ENCODE peak calls at places on chromosomes 11 and 22, in eight cellular contexts. Y, T, M, O, Z, D, B and R are unnamed samples.

GRCh38 chr11:1150769-1151365 is 6.9 kb upstream of the MUC5AC start:
- DNase-seq in Y (no peak), T (peak), M (no peak), O (no peak), Z (no peak), D (no peak), B (no peak), R (peak)

GRCh38 chr22:19892249-19892879 is 37.7 kb upstream of the GNB1L start:
- DNase-seq in Y (peak), T (no peak), M (no peak), O (no peak), Z (no peak), D (no peak), B (peak), R (peak)

GRCh38 chr11:128409476-128409875 is 177.9 kb downstream of the ETS1 start:
- DNase-seq in Y (no peak), T (no peak), M (peak), O (no peak), Z (no peak), D (no peak), B (no peak), R (no peak)

GRCh38 chr22:49208768-49209252 is 618.9 kb downstream of the BRD1 start:
- DNase-seq in Y (peak), T (no peak), M (no peak), O (no peak), Z (no peak), D (no peak), B (no peak), R (no peak)

GRCh38 chr22:42173183-42173926 is 42.7 kb upstream of the CYP2D6 start:
- DNase-seq in Y (no peak), T (no peak), M (no peak), O (no peak), Z (no peak), D (no peak), B (peak), R (no peak)

GRCh38 chr11:85685131-85685819 is 720 bp downstream of the CCDC89 start:
- DNase-seq in Y (no peak), T (no peak), M (no peak), O (peak), Z (peak), D (no peak), B (no peak), R (no peak)

GRCh38 chr11:74307409-74307808 is 4.0 kb downstream of the P4HA3 start:
- DNase-seq in Y (no peak), T (no peak), M (no peak), O (no peak), Z (no peak), D (no peak), B (peak), R (no peak)

GRCh38 chr11:26551186-26551801 is 20.8 kb downstream of the MUC15 start:
- DNase-seq in Y (no peak), T (no peak), M (no peak), O (no peak), Z (no peak), D (no peak), B (peak), R (no peak)

GRCh38 chr11:10500263-10500601 is 40.8 kb downstream of the RNF141 start:
- DNase-seq in Y (no peak), T (no peak), M (no peak), O (no peak), Z (no peak), D (no peak), B (no peak), R (no peak)

GRCh38 chr22:49330421-49331222 is 497.1 kb downstream of the BRD1 start:
- DNase-seq in Y (no peak), T (no peak), M (no peak), O (no peak), Z (peak), D (peak), B (no peak), R (no peak)

GRCh38 chr11:124122123-124122522 is 6.9 kb downstream of the VWA5A start:
- DNase-seq in Y (no peak), T (no peak), M (no peak), O (no peak), Z (no peak), D (no peak), B (no peak), R (no peak)

GRCh38 chr11:75133976-75134375 is 16.9 kb upstream of the SLCO2B1 start:
- DNase-seq in Y (no peak), T (no peak), M (no peak), O (no peak), Z (no peak), D (no peak), B (no peak), R (no peak)

GRCh38 chr11:19607656-19608360 is 104.8 kb upstream of the NAV2 start:
- DNase-seq in Y (no peak), T (no peak), M (no peak), O (no peak), Z (no peak), D (no peak), B (peak), R (no peak)

GRCh38 chr22:22408731-22409696 is 99.5 kb downstream of the ZNF280B start:
- DNase-seq in Y (peak), T (peak), M (no peak), O (no peak), Z (no peak), D (no peak), B (peak), R (no peak)

GRCh38 chr22:36587289-36588154 is 58.6 kb upstream of the EIF3D start:
- DNase-seq in Y (no peak), T (no peak), M (peak), O (no peak), Z (no peak), D (no peak), B (no peak), R (no peak)

GRCh38 chr22:48100685-48101417 is 1338.4 kb downstream of the TBC1D22A start:
- DNase-seq in Y (no peak), T (no peak), M (no peak), O (no peak), Z (no peak), D (no peak), B (no peak), R (no peak)

GRCh38 chr11:112318193-112318592 is 57.5 kb upstream of the PLET1 start:
- DNase-seq in Y (no peak), T (no peak), M (peak), O (no peak), Z (no peak), D (no peak), B (peak), R (no peak)